ENCODE peak calls at places on chromosomes 11 and 22, in six cellular contexts. L is right atrium auricular region, S is lower lobe of right lung, H is colonic mucosa, K is fibroblast of pulmonary artery, B is esophagus squamous epithelium. Q is an unnamed sample.

GRCh38 chr22:40679249-40679963 is at the start of gene MCHR1:
- DNase-seq in L (no peak), S (no peak), H (no peak), K (no peak), B (no peak), Q (no peak)

GRCh38 chr11:27194976-27195375 is 154.4 kb downstream of the BBOX1 start:
- DNase-seq in L (no peak), S (no peak), H (no peak), K (no peak), B (no peak), Q (peak)

GRCh38 chr11:106724293-106724892 is 293.9 kb downstream of the GUCY1A2 start:
- DNase-seq in L (no peak), S (no peak), H (no peak), K (peak), B (no peak), Q (no peak)

GRCh38 chr22:41177040-41177625 is 28.0 kb upstream of the L3MBTL2 start:
- DNase-seq in L (no peak), S (no peak), H (no peak), K (no peak), B (no peak), Q (no peak)

GRCh38 chr11:393219-394033 is 583 bp upstream of the PKP3 start:
- DNase-seq in L (no peak), S (peak), H (peak), K (peak), B (no peak), Q (peak)

GRCh38 chr11:129643031-129643721 is 172.5 kb upstream of the TMEM45B start:
- DNase-seq in L (no peak), S (no peak), H (no peak), K (peak), B (no peak), Q (peak)

GRCh38 chr11:17012712-17013547 is 1.3 kb downstream of the PLEKHA7 start:
- DNase-seq in L (peak), S (peak), H (peak), K (peak), B (no peak), Q (no peak)

GRCh38 chr11:129950319-129951034 is 52.2 kb downstream of the PRDM10 start:
- DNase-seq in L (peak), S (peak), H (peak), K (peak), B (no peak), Q (peak)

GRCh38 chr11:128061321-128061871 is 526.0 kb downstream of the ETS1 start:
- DNase-seq in L (no peak), S (no peak), H (no peak), K (peak), B (no peak), Q (peak)

GRCh38 chr11:34653851-34654490 is 33.1 kb downstream of the EHF start:
- DNase-seq in L (no peak), S (peak), H (peak), K (peak), B (no peak), Q (peak)

GRCh38 chr11:36273110-36273509 is 16.1 kb downstream of the COMMD9 start:
- DNase-seq in L (peak), S (no peak), H (peak), K (no peak), B (no peak), Q (no peak)

GRCh38 chr11:122804796-122805195 is 33.5 kb upstream of the CRTAM start:
- DNase-seq in L (no peak), S (no peak), H (no peak), K (no peak), B (no peak), Q (no peak)

GRCh38 chr22:16783930-16784354 is 41.3 kb downstream of the XKR3 start:
- DNase-seq in L (no peak), S (no peak), H (no peak), K (no peak), B (no peak), Q (no peak)

GRCh38 chr22:21047035-21047661 is 1.4 kb downstream of the LRRC74B start:
- DNase-seq in L (no peak), S (peak), H (no peak), K (no peak), B (no peak), Q (no peak)

GRCh38 chr11:130246719-130247118 is 68.0 kb downstream of the ZBTB44 start:
- DNase-seq in L (no peak), S (no peak), H (no peak), K (peak), B (no peak), Q (no peak)

GRCh38 chr11:103888541-103888951 is 147.9 kb upstream of the DDI1 start:
- DNase-seq in L (no peak), S (no peak), H (no peak), K (no peak), B (no peak), Q (no peak)

GRCh38 chr22:48882636-48883200 is 945.0 kb downstream of the BRD1 start:
- DNase-seq in L (no peak), S (peak), H (no peak), K (no peak), B (no peak), Q (no peak)

GRCh38 chr11:68845351-68846002 is 3.8 kb upstream of the CPT1A start:
- DNase-seq in L (no peak), S (no peak), H (no peak), K (no peak), B (no peak), Q (no peak)

GRCh38 chr11:7677801-7678201 is 4.5 kb upstream of the CYB5R2 start:
- DNase-seq in L (no peak), S (no peak), H (no peak), K (no peak), B (no peak), Q (peak)

GRCh38 chr11:18748766-18749375 is 22.9 kb upstream of the IGSF22 start:
- DNase-seq in L (no peak), S (no peak), H (no peak), K (peak), B (no peak), Q (no peak)

GRCh38 chr11:45665206-45665932 is at the start of gene CHST1:
- DNase-seq in L (no peak), S (no peak), H (peak), K (peak), B (no peak), Q (no peak)

GRCh38 chr22:35601013-35601580 is 16.0 kb downstream of the MB start:
- DNase-seq in L (no peak), S (no peak), H (no peak), K (no peak), B (no peak), Q (no peak)

GRCh38 chr22:40605676-40606250 is 30.8 kb downstream of the MRTFA start:
- DNase-seq in L (no peak), S (no peak), H (no peak), K (peak), B (no peak), Q (peak)

GRCh38 chr11:59818572-59818971 is 8.0 kb upstream of the MRPL16 start:
- DNase-seq in L (no peak), S (no peak), H (no peak), K (no peak), B (no peak), Q (no peak)

GRCh38 chr11:97361812-97362378 is 972.1 kb downstream of the JRKL start:
- DNase-seq in L (no peak), S (no peak), H (no peak), K (peak), B (no peak), Q (no peak)

GRCh38 chr11:112961751-112962747 is 829 bp downstream of the NCAM1 start:
- DNase-seq in L (no peak), S (peak), H (peak), K (no peak), B (no peak), Q (no peak)

GRCh38 chr22:23380230-23380573 is 199.9 kb downstream of the IGLL1 start:
- DNase-seq in L (no peak), S (no peak), H (no peak), K (no peak), B (no peak), Q (no peak)

GRCh38 chr22:26172389-26172990 is 3.2 kb downstream of the SEZ6L start:
- DNase-seq in L (no peak), S (no peak), H (peak), K (peak), B (no peak), Q (peak)

GRCh38 chr11:119081682-119082081 is 3.0 kb upstream of the HMBS start:
- DNase-seq in L (no peak), S (no peak), H (no peak), K (no peak), B (no peak), Q (no peak)

GRCh38 chr22:27391092-27391770 is 410.3 kb downstream of the MN1 start:
- DNase-seq in L (peak), S (no peak), H (no peak), K (peak), B (no peak), Q (no peak)

GRCh38 chr22:39214383-39215069 is 30.3 kb downstream of the PDGFB start:
- DNase-seq in L (no peak), S (peak), H (no peak), K (no peak), B (no peak), Q (no peak)

DNA sequence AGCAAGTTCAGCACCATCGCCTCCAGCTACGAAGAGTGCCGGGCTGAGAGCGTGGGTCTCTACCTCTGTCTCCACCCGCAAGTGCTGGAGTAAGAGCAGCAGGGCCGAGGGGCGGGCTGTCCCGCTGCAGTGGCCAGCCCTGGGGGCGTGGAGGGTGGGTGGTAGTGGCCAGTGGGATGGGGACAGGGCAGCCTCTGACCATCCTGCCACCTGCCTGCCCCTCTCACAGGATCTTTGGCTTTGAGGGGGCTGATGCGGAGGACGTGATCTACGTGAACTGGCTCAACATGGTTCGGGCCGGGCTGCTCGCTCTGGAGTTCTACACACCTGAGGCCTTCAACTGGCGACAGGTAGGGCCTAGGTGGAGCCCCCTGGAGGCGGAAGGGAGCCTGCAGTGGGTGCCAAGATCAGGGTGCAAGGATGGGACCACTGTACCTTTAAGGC is 15.0 kb upstream of the BBS1 start:
- DNase-seq in L (no peak), S (no peak), H (no peak), K (no peak), B (no peak), Q (no peak)
- TF ChIP-seq CTCF in L (no peak), S (no peak), H (no peak), K (peak), B (no peak), Q (peak)

DNA sequence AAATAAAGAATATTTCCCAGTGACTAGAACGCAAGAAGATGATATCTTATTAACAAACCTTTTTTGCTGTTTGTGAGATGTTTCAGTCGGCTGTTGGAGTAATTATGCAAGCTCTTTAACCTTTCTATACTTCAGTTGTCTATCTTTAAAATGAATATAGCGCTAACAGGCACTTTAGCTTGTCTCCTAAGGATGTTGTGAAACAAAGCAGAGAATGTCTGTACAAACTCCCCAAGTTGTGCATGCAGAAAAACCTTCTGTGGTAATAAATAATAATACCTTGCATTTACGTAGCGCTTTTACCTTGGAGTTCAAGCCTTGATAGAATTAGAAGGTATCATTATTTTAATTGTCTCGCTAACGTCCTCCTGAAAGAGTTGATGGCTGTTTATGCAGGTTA is 1.9 kb upstream of the KDM2A start:
- DNase-seq in L (no peak), S (no peak), H (no peak), K (no peak), B (no peak), Q (no peak)
- H3K4me3 ChIP-seq in L (no peak), S (peak), H (peak), K (no peak), B (peak), Q (no peak)

DNA sequence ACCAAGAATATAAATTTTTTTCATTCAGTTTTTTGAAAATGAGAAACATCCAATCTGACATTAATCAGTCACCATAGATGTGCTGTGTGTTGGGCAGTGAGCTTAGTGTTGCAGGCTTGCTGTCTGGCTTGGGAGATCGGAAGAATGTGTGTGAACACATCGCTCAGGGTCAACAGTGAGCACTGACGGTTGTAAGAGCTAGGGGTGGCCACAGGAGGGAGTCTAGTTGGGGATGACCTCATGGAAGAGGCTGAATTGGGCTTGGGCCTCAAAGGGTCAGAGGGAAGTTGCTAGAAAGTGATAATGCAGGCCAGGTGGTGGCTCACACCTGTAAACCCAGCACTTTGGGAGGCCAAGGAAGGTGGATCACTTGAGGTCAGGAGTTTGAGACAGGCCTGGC is 375.4 kb downstream of the DDX10 start:
- DNase-seq in L (no peak), S (no peak), H (no peak), K (no peak), B (no peak), Q (no peak)
- TF ChIP-seq CTCF in L (no peak), S (no peak), H (no peak), K (no peak), B (no peak), Q (no peak)

GRCh38 chr11:117823941-117824420 is 563 bp downstream of the FXYD2 start:
- DNase-seq in L (peak), S (peak), H (peak), K (peak), B (no peak), Q (no peak)
- H3K4me3 ChIP-seq in L (no peak), S (no peak), H (no peak), K (no peak), B (no peak), Q (no peak)

GRCh38 chr11:116729501-116730240 is 43.1 kb downstream of the BUD13 start:
- DNase-seq in L (no peak), S (no peak), H (no peak), K (no peak), B (no peak), Q (no peak)

GRCh38 chr11:116730568-116730967 is 42.2 kb downstream of the BUD13 start:
- DNase-seq in L (no peak), S (no peak), H (no peak), K (peak), B (no peak), Q (no peak)

GRCh38 chr11:116731821-116732739 is 40.7 kb downstream of the BUD13 start:
- DNase-seq in L (no peak), S (no peak), H (no peak), K (no peak), B (no peak), Q (no peak)

GRCh38 chr11:116730241-116730561 is 42.6 kb downstream of the BUD13 start:
- DNase-seq in L (no peak), S (no peak), H (no peak), K (no peak), B (no peak), Q (no peak)

DNA sequence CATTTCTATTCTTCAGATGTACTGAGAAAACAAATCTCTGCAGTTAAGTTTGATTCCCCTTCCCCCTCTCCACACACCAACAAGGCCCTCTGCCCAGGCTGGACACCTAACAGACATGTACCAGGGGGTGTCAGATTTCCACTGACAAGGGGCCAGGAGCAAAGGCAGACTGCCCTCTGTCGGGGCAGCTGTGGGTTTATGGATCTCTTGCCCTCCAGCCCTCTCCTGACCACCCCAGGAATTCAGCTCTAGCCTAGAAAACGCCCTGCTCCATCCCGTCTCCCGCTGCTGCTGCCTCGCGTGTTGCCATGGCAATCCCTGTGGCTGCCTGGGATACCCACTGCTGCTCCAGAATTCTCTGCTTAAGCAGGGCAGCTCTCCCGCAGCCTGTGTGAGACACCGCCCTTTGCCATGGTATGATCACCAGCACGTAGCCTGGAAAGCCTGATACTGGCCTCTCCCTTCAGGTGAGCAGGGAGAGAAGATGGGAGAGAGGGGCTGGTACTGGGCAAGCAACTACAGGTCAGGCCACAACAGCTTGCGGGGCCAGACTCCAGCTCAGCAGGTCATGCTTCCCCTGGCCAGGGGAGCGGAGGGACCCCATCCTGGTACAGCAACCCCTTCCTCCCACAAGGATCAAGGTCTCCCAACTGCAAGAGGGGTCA is 41.6 kb downstream of the BUD13 start:
- DNase-seq in L (no peak), S (no peak), H (no peak), K (peak), B (no peak), Q (peak)
- TF ChIP-seq CTCF in L (no peak), S (no peak), H (no peak), K (no peak), B (no peak), Q (no peak)

GRCh38 chr11:64852804-64853520 is 8.5 kb upstream of the CDC42BPG start:
- DNase-seq in L (no peak), S (no peak), H (no peak), K (no peak), B (no peak), Q (no peak)
- H3K4me3 ChIP-seq in L (no peak), S (no peak), H (no peak), K (no peak), B (no peak), Q (no peak)

Q was measured in AG10803.